ENCODE peak calls at places on chromosomes 4 and X, in six cellular contexts. P is fibroblast of the aortic adventitia; K is breast epithelium; W is brain microvascular endothelial cell; I is HCT116; Y is CD4-positive, alpha-beta T cell. C is an unnamed sample.

GRCh38 chr4:105895324-105895608 is at the start of gene NPNT:
- DNase-seq in P (no peak), K (no peak), W (no peak), I (no peak), Y (no peak), C (no peak)

GRCh38 chrX:119467433-119467832 is 811 bp upstream of the SLC25A5 start:
- DNase-seq in P (no peak), K (no peak), W (no peak), I (no peak), Y (no peak), C (no peak)

GRCh38 chr4:94232519-94232918 is 24.9 kb downstream of the SMARCAD1 start:
- DNase-seq in P (no peak), K (no peak), W (no peak), I (no peak), Y (no peak), C (no peak)

GRCh38 chr4:11701978-11702377 is 273.3 kb upstream of the HS3ST1 start:
- DNase-seq in P (no peak), K (no peak), W (no peak), I (no peak), Y (no peak), C (no peak)

GRCh38 chr4:94827481-94828110 is 69.8 kb downstream of the BMPR1B start:
- DNase-seq in P (peak; percentile 75), K (no peak), W (peak; percentile 75), I (peak; percentile 62), Y (no peak), C (peak; percentile 23)

GRCh38 chr4:77538574-77539157 is 67.0 kb upstream of the CXCL13 start:
- DNase-seq in P (peak; percentile 54), K (no peak), W (peak; percentile 4), I (peak; percentile 27), Y (no peak), C (no peak)

GRCh38 chr4:113541933-113542332 is 219.6 kb downstream of the CAMK2D start:
- DNase-seq in P (peak; percentile 28), K (no peak), W (no peak), I (no peak), Y (no peak), C (no peak)

GRCh38 chrX:133444196-133444595 is 28.9 kb upstream of the GPC4 start:
- DNase-seq in P (peak; percentile 11), K (no peak), W (no peak), I (no peak), Y (no peak), C (no peak)

GRCh38 chr4:145909773-145910172 is 28.9 kb downstream of the ZNF827 start:
- DNase-seq in P (no peak), K (no peak), W (no peak), I (no peak), Y (no peak), C (no peak)

DNA sequence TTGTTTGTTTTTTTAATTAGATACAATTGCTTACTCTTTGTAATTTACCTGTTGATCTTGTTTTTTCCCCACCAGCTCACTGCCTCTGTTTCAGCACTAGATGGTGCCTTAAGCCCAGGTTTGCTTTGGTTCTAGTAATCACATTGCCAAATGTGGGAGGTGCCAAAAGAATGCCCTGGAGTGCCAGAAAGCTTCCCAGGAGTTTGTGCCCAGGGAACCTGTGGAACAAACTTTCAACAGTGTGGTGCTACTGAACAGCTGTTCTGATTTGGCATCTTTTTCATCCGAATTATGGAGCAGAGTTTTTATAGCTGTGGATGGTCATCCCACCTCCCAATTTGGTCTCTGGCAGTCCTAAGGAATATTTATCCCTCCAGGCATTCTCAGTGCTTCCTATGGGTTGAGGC is 1000.7 kb downstream of the STIM2 start:
- DNase-seq in P (peak; percentile 51), K (no peak), W (peak; percentile 67), I (peak; percentile 57), Y (no peak), C (no peak)
- TF ChIP-seq CTCF in P (peak; percentile 48), K (peak; percentile 36), W (peak; percentile 82), I (peak; percentile 78), Y (no peak), C (peak; percentile 58)

GRCh38 chr4:1239141-1239948 is 9.6 kb downstream of the CTBP1 start:
- DNase-seq in P (no peak), K (no peak), W (no peak), I (no peak), Y (no peak), C (no peak)
- TF ChIP-seq CTCF in P (no peak), K (no peak), W (no peak), I (no peak), Y (no peak), C (no peak)

GRCh38 chrX:40158036-40158706 is 60.4 kb upstream of the BCOR start:
- DNase-seq in P (no peak), K (no peak), W (no peak), I (no peak), Y (no peak), C (no peak)
- TF ChIP-seq CTCF in P (peak; percentile 21), K (no peak), W (no peak), I (no peak), Y (no peak), C (no peak)

GRCh38 chrX:8971116-8971515 is 62.8 kb downstream of the FAM9B start:
- DNase-seq in P (peak; percentile 68), K (no peak), W (peak; percentile 41), I (peak; percentile 13), Y (no peak), C (peak; percentile 26)
- TF ChIP-seq CTCF in P (peak; percentile 38), K (no peak), W (no peak), I (peak; percentile 7), Y (peak; percentile 46), C (peak; percentile 55)

C was measured in AG04450.